ENCODE peak calls at places on chromosomes 11 and 22, in four cellular contexts. F is uterus, X is heart left ventricle, K is spleen. C is an unnamed sample.

GRCh38 chr22:26066534-26066933 is 102.7 kb upstream of the SEZ6L start:
- DNase-seq in F (no peak), X (no peak), K (no peak), C (peak)

GRCh38 chr11:7559404-7560283 is 45.8 kb downstream of the PPFIBP2 start:
- DNase-seq in F (no peak), X (no peak), K (no peak), C (no peak)

GRCh38 chr11:110249066-110249465 is 47.3 kb downstream of the RDX start:
- DNase-seq in F (no peak), X (no peak), K (no peak), C (no peak)

GRCh38 chr22:46071451-46072029 is 78.8 kb upstream of the PPARA start:
- DNase-seq in F (peak), X (peak), K (peak), C (peak)

GRCh38 chr11:76765863-76766350 is 17.2 kb upstream of the TSKU start:
- DNase-seq in F (no peak), X (peak), K (peak), C (no peak)

GRCh38 chr22:35432226-35432905 is 32.4 kb downstream of the MCM5 start:
- DNase-seq in F (no peak), X (no peak), K (no peak), C (no peak)

GRCh38 chr11:122717264-122717867 is 61.8 kb downstream of the UBASH3B start:
- DNase-seq in F (no peak), X (no peak), K (peak), C (no peak)

GRCh38 chr11:57402188-57403066 is 12.0 kb upstream of the PRG2 start:
- DNase-seq in F (no peak), X (no peak), K (no peak), C (no peak)

GRCh38 chr11:75667831-75668507 is 869 bp downstream of the MAP6 start:
- DNase-seq in F (peak), X (peak), K (no peak), C (peak)

GRCh38 chr11:106761240-106761639 is 257.0 kb downstream of the GUCY1A2 start:
- DNase-seq in F (no peak), X (no peak), K (no peak), C (no peak)

GRCh38 chr22:46812786-46813185 is 50.3 kb downstream of the TBC1D22A start:
- DNase-seq in F (no peak), X (no peak), K (no peak), C (no peak)

GRCh38 chr22:31929126-31929928 is 15.0 kb upstream of the YWHAH start:
- DNase-seq in F (no peak), X (peak), K (peak), C (peak)

GRCh38 chr11:126592496-126593410 is 237.3 kb downstream of the ST3GAL4 start:
- DNase-seq in F (no peak), X (no peak), K (peak), C (no peak)

GRCh38 chr11:84909740-84910139 is 717.4 kb downstream of the DLG2 start:
- DNase-seq in F (no peak), X (no peak), K (no peak), C (no peak)

GRCh38 chr11:43853766-43854165 is 26.9 kb upstream of the ALKBH3 start:
- DNase-seq in F (no peak), X (no peak), K (no peak), C (no peak)

GRCh38 chr22:45226681-45227186 is 14.0 kb downstream of the KIAA0930 start:
- DNase-seq in F (no peak), X (no peak), K (no peak), C (no peak)

GRCh38 chr11:59079089-59079488 is 7.0 kb upstream of the GLYATL1B start:
- DNase-seq in F (no peak), X (no peak), K (no peak), C (no peak)

GRCh38 chr22:41833369-41834004 is 582 bp downstream of the SREBF2 start:
- DNase-seq in F (peak), X (peak), K (peak), C (peak)

GRCh38 chr11:66466225-66467033 is at the start of gene PELI3:
- DNase-seq in F (peak), X (peak), K (peak), C (peak)

GRCh38 chr11:4496555-4497248 is 14.3 kb downstream of the OR52K1 start:
- DNase-seq in F (no peak), X (no peak), K (no peak), C (no peak)

GRCh38 chr11:69689484-69690319 is 14.1 kb downstream of the FGF19 start:
- DNase-seq in F (no peak), X (no peak), K (no peak), C (no peak)

GRCh38 chr22:49400136-49400865 is 427.4 kb downstream of the BRD1 start:
- DNase-seq in F (no peak), X (no peak), K (peak), C (no peak)

GRCh38 chr22:36331306-36331911 is 56.4 kb downstream of the MYH9 start:
- DNase-seq in F (peak), X (peak), K (peak), C (no peak)

GRCh38 chr11:72306186-72306585 is 62.2 kb upstream of the PHOX2A start:
- DNase-seq in F (no peak), X (no peak), K (no peak), C (no peak)

GRCh38 chr11:119709638-119710346 is 19.2 kb downstream of the NECTIN1 start:
- DNase-seq in F (no peak), X (peak), K (peak), C (peak)

GRCh38 chr11:121366038-121366437 is 73.5 kb downstream of the SC5D start:
- DNase-seq in F (no peak), X (no peak), K (no peak), C (no peak)

GRCh38 chr11:503179-503981 is 3.7 kb downstream of the RNH1 start:
- DNase-seq in F (peak), X (peak), K (peak), C (peak)

GRCh38 chr11:134464196-134464595 is 52.2 kb upstream of the B3GAT1 start:
- DNase-seq in F (no peak), X (no peak), K (no peak), C (no peak)
- H3K27ac ChIP-seq in F (no peak), X (no peak), K (no peak), C (no peak)

GRCh38 chr11:17649696-17650600 is 69.4 kb upstream of the MYOD1 start:
- DNase-seq in F (no peak), X (no peak), K (no peak), C (no peak)

GRCh38 chr11:17650601-17650911 is 68.8 kb upstream of the MYOD1 start:
- DNase-seq in F (no peak), X (no peak), K (no peak), C (no peak)

GRCh38 chr11:17649261-17649660 is 70.1 kb upstream of the MYOD1 start:
- DNase-seq in F (no peak), X (no peak), K (no peak), C (no peak)

GRCh38 chr11:17646451-17647145 is 72.8 kb upstream of the MYOD1 start:
- DNase-seq in F (no peak), X (no peak), K (no peak), C (no peak)

DNA sequence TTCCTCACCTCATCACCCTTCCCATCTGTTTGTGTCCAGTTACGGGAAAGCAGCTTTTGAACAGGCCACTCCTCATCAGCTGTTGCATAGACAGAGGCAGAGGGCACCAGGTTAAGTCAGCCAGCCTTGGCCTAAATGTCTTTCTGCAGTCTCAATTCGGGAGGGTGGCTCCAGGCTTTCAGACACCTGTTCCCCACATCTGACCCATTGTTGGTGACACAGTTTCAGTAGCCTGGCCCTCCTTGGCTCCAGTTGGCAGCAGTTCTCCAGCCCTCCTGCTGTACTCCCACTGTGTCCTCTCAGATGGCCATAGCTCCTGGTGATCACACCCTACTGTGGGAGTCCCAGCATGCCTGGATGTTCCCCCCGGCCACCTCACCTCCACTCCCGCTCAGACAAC is 70.8 kb upstream of the MYOD1 start:
- DNase-seq in F (no peak), X (no peak), K (no peak), C (no peak)
- H3K27ac ChIP-seq in F (no peak), X (no peak), K (no peak), C (no peak)

GRCh38 chr22:28815729-28816128 is 15.4 kb upstream of the XBP1 start:
- DNase-seq in F (no peak), X (no peak), K (peak), C (no peak)

GRCh38 chr22:28820885-28821284 is 20.5 kb upstream of the XBP1 start:
- DNase-seq in F (no peak), X (no peak), K (no peak), C (no peak)

GRCh38 chr22:28816994-28817530 is 16.7 kb upstream of the XBP1 start:
- DNase-seq in F (no peak), X (no peak), K (no peak), C (no peak)

GRCh38 chr22:28819253-28820096 is 19.1 kb upstream of the XBP1 start:
- DNase-seq in F (no peak), X (no peak), K (peak), C (no peak)

GRCh38 chr22:28817919-28818859 is 17.8 kb upstream of the XBP1 start:
- DNase-seq in F (no peak), X (peak), K (peak), C (no peak)
- H3K27ac ChIP-seq in F (peak), X (peak), K (peak), C (peak)

GRCh38 chr11:34276465-34276864 is 81.3 kb downstream of the ABTB2 start:
- DNase-seq in F (no peak), X (no peak), K (no peak), C (no peak)
- H3K27ac ChIP-seq in F (no peak), X (no peak), K (no peak), C (no peak)

C was measured in dorsolateral prefrontal cortex.